ENCODE peak calls at places on chromosomes 3 and 15, in eight cellular contexts. T is psoas muscle; O is CD8-positive, alpha-beta T cell; F is left ventricle myocardium inferior; M is foreskin fibroblast; H is DND-41; Z is Peyer's patch; S is MM.1S. W is an unnamed sample.

GRCh38 chr15:62533687-62534086 is 368.6 kb upstream of the C2CD4B start:
- DNase-seq in S (no peak), Z (no peak), F (no peak), M (peak), T (no peak), O (no peak), H (no peak), W (no peak)

GRCh38 chr15:73794501-73795133 is 41.5 kb upstream of the INSYN1 start:
- DNase-seq in T (no peak), S (no peak), O (no peak), Z (no peak), H (no peak), M (peak), F (no peak), W (no peak)

GRCh38 chr3:130821821-130822220 is 72.1 kb upstream of the ATP2C1 start:
- DNase-seq in F (no peak), H (no peak), M (no peak), O (no peak), Z (no peak), S (no peak), T (no peak), W (no peak)

GRCh38 chr3:142993958-142994442 is 7.4 kb upstream of the U2SURP start:
- DNase-seq in O (peak), H (peak), F (peak), M (peak), Z (peak), T (peak), S (peak), W (no peak)

GRCh38 chr3:155497930-155498647 is 204.6 kb upstream of the STRIT1 start:
- DNase-seq in T (no peak), F (no peak), O (no peak), Z (no peak), M (peak), H (no peak), S (no peak), W (no peak)

GRCh38 chr3:100002599-100003350 is 111.5 kb downstream of the FILIP1L start:
- DNase-seq in S (no peak), O (no peak), T (no peak), F (no peak), H (no peak), M (peak), Z (peak), W (no peak)

GRCh38 chr3:116848402-116848801 is 138.8 kb downstream of the TUSC7 start:
- DNase-seq in Z (no peak), F (no peak), T (no peak), H (no peak), M (no peak), O (no peak), S (no peak), W (no peak)

GRCh38 chr15:29352402-29352801 is 82.8 kb upstream of the NSMCE3 start:
- DNase-seq in H (no peak), S (no peak), M (no peak), Z (no peak), O (no peak), F (no peak), T (no peak), W (no peak)

GRCh38 chr3:114668099-114668498 is 374.3 kb downstream of the TIGIT start:
- DNase-seq in H (no peak), M (no peak), Z (no peak), S (no peak), O (no peak), T (no peak), F (no peak), W (no peak)

GRCh38 chr3:191383104-191383503 is 52.8 kb upstream of the UTS2B start:
- DNase-seq in T (no peak), M (no peak), O (no peak), H (no peak), F (no peak), Z (no peak), S (no peak), W (no peak)

GRCh38 chr3:28915711-28916481 is 365.0 kb upstream of the RBMS3 start:
- DNase-seq in T (no peak), H (peak), F (no peak), O (no peak), M (peak), Z (peak), S (peak), W (no peak)

GRCh38 chr3:142215111-142215510 is 10.3 kb downstream of the GK5 start:
- DNase-seq in S (no peak), H (no peak), T (no peak), O (no peak), Z (no peak), M (peak), F (no peak), W (no peak)

GRCh38 chr3:159200176-159200575 is 398.3 kb downstream of the MFSD1 start:
- DNase-seq in O (no peak), M (peak), F (no peak), T (no peak), H (no peak), S (no peak), Z (no peak), W (no peak)

GRCh38 chr3:31157028-31157694 is 262.7 kb upstream of the GADL1 start:
- DNase-seq in T (no peak), H (no peak), F (no peak), M (peak), Z (no peak), O (no peak), S (no peak), W (no peak)

GRCh38 chr15:89125038-89125826 is 37.0 kb downstream of the ABHD2 start:
- DNase-seq in H (no peak), Z (no peak), T (no peak), S (no peak), F (no peak), M (no peak), O (no peak), W (no peak)

GRCh38 chr15:77572186-77572585 is 60.5 kb downstream of the LINGO1 start:
- DNase-seq in H (no peak), Z (no peak), O (no peak), S (no peak), F (no peak), M (no peak), T (peak), W (no peak)

GRCh38 chr3:29802057-29802456 is 521.2 kb downstream of the RBMS3 start:
- DNase-seq in S (no peak), H (no peak), T (no peak), M (no peak), F (no peak), O (no peak), Z (no peak), W (no peak)

GRCh38 chr3:11566478-11566877 is 77.2 kb downstream of the VGLL4 start:
- DNase-seq in F (no peak), M (no peak), S (no peak), T (no peak), H (no peak), Z (no peak), O (no peak), W (peak)

GRCh38 chr3:63886843-63887242 is 23.2 kb downstream of the ATXN7 start:
- DNase-seq in F (no peak), O (no peak), Z (no peak), M (no peak), T (no peak), H (no peak), S (no peak), W (no peak)

GRCh38 chr15:66936115-66936863 is 129.1 kb upstream of the SMAD3 start:
- DNase-seq in H (no peak), M (peak), F (peak), Z (no peak), T (peak), S (no peak), O (no peak), W (peak)

GRCh38 chr3:40869013-40869412 is 330.3 kb upstream of the CTNNB1 start:
- DNase-seq in F (no peak), O (no peak), Z (no peak), T (no peak), H (no peak), M (no peak), S (no peak), W (no peak)

GRCh38 chr3:43128458-43128857 is 22.6 kb upstream of the POMGNT2 start:
- DNase-seq in S (no peak), M (no peak), Z (no peak), H (no peak), O (no peak), F (no peak), T (no peak), W (no peak)

GRCh38 chr3:140529096-140529495 is 148.8 kb upstream of the TRIM42 start:
- DNase-seq in F (no peak), Z (no peak), H (no peak), T (no peak), O (no peak), S (no peak), M (peak), W (no peak)

GRCh38 chr3:49713336-49714105 is 6.0 kb downstream of the AMIGO3 start:
- DNase-seq in O (no peak), S (no peak), F (no peak), Z (no peak), H (no peak), T (no peak), M (no peak), W (no peak)

GRCh38 chr3:108106449-108106848 is 15.6 kb upstream of the CD47 start:
- DNase-seq in H (no peak), M (no peak), O (no peak), S (no peak), Z (no peak), F (no peak), T (no peak), W (no peak)

GRCh38 chr15:80423215-80423614 is 19.0 kb downstream of the ARNT2 start:
- DNase-seq in Z (no peak), M (peak), T (no peak), F (no peak), O (no peak), H (no peak), S (no peak), W (no peak)

GRCh38 chr15:80999623-81000036 is 1.1 kb upstream of the TLNRD1 start:
- DNase-seq in M (no peak), T (no peak), H (peak), Z (peak), S (peak), O (peak), F (no peak), W (no peak)

GRCh38 chr3:43055806-43056770 is 49.8 kb downstream of the POMGNT2 start:
- DNase-seq in F (no peak), M (no peak), O (no peak), T (no peak), H (no peak), Z (no peak), S (no peak), W (no peak)

GRCh38 chr3:185999221-185999620 is 61.4 kb upstream of the TRA2B start:
- DNase-seq in Z (no peak), T (no peak), H (no peak), O (no peak), S (no peak), F (no peak), M (no peak), W (no peak)

GRCh38 chr3:186003610-186004009 is 65.8 kb upstream of the TRA2B start:
- DNase-seq in O (no peak), F (no peak), T (no peak), Z (no peak), M (no peak), S (no peak), H (no peak), W (no peak)

GRCh38 chr3:186004209-186004608 is 66.4 kb upstream of the TRA2B start:
- DNase-seq in F (no peak), T (no peak), H (no peak), S (no peak), M (no peak), Z (no peak), O (no peak), W (no peak)

GRCh38 chr3:186002884-186003472 is 65.2 kb upstream of the TRA2B start:
- DNase-seq in M (peak), Z (no peak), O (no peak), T (no peak), H (peak), S (peak), F (no peak), W (no peak)

GRCh38 chr3:186001838-186002237 is 64.0 kb upstream of the TRA2B start:
- DNase-seq in O (no peak), H (no peak), Z (no peak), S (no peak), M (no peak), T (no peak), F (no peak), W (no peak)
- H3K4me3 ChIP-seq in O (no peak), H (no peak), Z (no peak), S (no peak), M (no peak), T (no peak), F (no peak), W (no peak)

DNA sequence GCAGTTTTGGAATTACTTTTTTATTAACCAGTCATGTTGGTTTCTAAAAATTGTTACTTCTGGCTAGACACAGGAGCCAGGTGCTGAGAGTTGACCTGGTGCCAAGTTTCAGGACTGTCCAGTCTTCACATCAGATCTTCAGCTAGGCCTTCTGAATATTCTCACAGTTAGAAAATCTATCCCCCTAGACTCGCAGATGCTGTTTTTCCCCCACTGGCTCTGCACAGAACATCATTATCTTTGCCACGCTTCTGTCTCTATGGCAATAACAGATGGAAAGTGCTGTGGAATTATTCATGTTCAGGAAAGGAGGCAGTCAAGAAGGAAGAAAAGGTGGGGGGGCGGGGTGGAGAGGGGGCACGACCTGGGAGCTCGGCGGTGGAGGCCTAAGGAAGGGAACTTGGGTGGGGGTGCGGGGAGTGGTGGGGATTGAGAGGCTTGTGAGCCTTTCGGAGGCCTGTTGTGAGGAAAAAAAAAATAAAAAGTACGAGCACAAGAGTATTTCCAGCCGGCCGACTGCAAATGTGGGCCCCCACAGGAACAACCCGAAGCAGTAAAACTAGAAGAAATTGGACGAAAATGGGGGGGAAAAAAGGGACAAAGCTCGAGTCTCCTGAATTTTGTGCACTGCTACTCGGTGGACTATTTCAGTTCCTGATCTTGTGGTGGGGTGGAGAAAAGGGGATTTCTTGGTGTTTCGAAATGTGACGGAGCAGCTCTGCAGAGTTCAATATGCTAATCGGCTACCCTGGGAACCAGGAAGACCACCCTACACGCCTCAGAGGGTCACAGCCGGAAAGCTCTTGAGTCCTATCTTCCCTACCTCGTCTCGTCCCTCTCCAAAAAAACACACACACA is 1.5 kb upstream of the SKIL start:
- DNase-seq in H (no peak), F (peak), M (peak), T (no peak), S (peak), O (peak), Z (peak), W (no peak)
- TF ChIP-seq CTCF in H (no peak), F (no peak), M (no peak), T (no peak), S (no peak), O (no peak), Z (no peak), W (no peak)

DNA sequence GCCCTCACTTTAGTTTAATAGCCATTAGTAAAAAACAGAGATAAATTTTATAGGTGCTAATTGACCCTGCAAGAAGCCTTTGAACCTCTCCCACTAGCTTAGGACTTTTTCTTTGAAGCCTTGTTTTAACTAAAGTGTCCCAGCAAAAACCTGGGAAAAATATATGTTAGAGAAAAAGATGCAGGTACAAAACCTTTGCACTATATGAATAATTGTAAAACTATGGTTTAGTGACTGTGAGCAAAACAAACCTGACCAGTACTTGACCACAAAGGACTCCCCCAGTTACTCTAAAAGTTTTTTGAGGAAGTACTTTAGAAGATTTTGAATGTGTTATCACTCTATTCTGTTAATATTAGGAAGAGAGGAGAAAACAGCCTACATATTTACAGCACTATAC is 123.3 kb upstream of the TP63 start:
- DNase-seq in M (no peak), S (no peak), F (no peak), Z (no peak), T (no peak), H (no peak), O (no peak), W (no peak)
- H3K4me3 ChIP-seq in M (no peak), S (no peak), F (no peak), Z (no peak), T (no peak), H (no peak), O (no peak), W (no peak)

GRCh38 chr3:154018100-154018696 is 103.0 kb upstream of the ARHGEF26 start:
- DNase-seq in M (peak), H (peak), Z (peak), S (peak), T (no peak), F (no peak), O (peak), W (no peak)
- TF ChIP-seq CTCF in M (peak), H (peak), Z (no peak), S (peak), T (no peak), F (no peak), O (no peak), W (no peak)

GRCh38 chr3:185781759-185782158 is 43.1 kb downstream of the IGF2BP2 start:
- DNase-seq in S (no peak), M (peak), Z (no peak), T (no peak), F (no peak), H (no peak), O (no peak), W (no peak)

GRCh38 chr3:185784317-185784716 is 40.5 kb downstream of the IGF2BP2 start:
- DNase-seq in M (no peak), S (no peak), H (no peak), T (no peak), Z (no peak), O (no peak), F (no peak), W (no peak)

GRCh38 chr3:185778821-185779220 is 46.0 kb downstream of the IGF2BP2 start:
- DNase-seq in M (no peak), F (no peak), T (no peak), S (no peak), Z (no peak), H (no peak), O (no peak), W (no peak)

GRCh38 chr3:185778069-185778468 is 46.8 kb downstream of the IGF2BP2 start:
- DNase-seq in F (no peak), T (no peak), Z (no peak), O (no peak), H (no peak), S (no peak), M (no peak), W (no peak)

GRCh38 chr3:185779461-185779860 is 45.4 kb downstream of the IGF2BP2 start:
- DNase-seq in T (no peak), S (no peak), F (no peak), O (no peak), M (no peak), Z (no peak), H (no peak), W (no peak)
- H3K4me3 ChIP-seq in T (no peak), S (no peak), F (no peak), O (no peak), M (no peak), Z (no peak), H (no peak), W (no peak)

GRCh38 chr3:25502233-25502632 is 74.2 kb downstream of the RARB start:
- DNase-seq in H (no peak), O (no peak), T (no peak), S (no peak), F (no peak), Z (no peak), M (no peak), W (no peak)
- TF ChIP-seq CTCF in H (no peak), O (no peak), T (no peak), S (no peak), F (no peak), Z (no peak), M (no peak), W (no peak)

DNA sequence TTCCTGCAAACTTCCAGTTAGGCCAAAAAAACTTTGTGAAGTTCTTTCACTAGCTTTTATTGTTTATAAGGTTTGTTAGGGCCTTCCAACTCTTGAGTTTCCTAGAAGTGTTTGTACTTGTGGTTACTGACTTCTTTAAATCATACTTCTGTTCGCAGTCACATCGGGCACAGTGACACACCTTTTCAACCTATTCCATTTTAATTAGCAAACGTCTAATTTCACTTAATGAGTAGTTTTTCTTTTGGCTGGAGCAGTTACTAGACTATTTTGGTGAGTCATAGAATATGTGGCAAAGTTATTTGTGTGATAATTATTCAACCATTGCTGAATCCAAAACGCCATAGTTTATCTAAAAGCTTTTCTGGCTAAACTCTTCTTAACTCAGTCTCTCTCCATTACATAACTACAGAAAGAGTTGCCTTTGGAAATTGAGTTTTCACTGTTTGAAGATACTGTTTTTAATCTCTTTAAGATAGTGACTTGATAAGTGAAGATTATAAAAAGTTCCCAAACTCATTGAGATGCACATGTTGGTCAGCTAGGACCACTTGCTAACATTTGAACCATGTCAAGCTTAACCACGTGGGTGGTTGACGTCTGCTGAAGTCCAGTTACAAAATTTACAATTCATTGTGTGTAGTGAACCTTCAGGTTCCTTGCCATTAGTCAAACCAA is 21.5 kb downstream of the CNOT10 start:
- DNase-seq in M (no peak), O (no peak), T (no peak), F (no peak), H (no peak), S (no peak), Z (no peak), W (no peak)
- H3K4me3 ChIP-seq in M (no peak), O (no peak), T (no peak), F (no peak), H (no peak), S (no peak), Z (no peak), W (no peak)

W was measured in heart left ventricle.